ENCODE peak calls at places on chromosomes 2 and 18, in nine cellular contexts. U is lower lobe of right lung, B is H9, Y is adrenal gland, F is vagina, W is mesendoderm, V is left ventricle myocardium inferior, N is psoas muscle, X is PC-9. H is an unnamed sample.

GRCh38 chr2:112795720-112796119 is 11.4 kb upstream of the IL1A start:
- DNase-seq in V (no peak), U (no peak), B (no peak), X (peak; percentile 70), F (no peak), W (peak; percentile 80), N (no peak), Y (no peak), H (no peak)

GRCh38 chr18:3710712-3711269 is 260.8 kb downstream of the TGIF1 start:
- DNase-seq in Y (peak; percentile 85), X (peak; percentile 64), V (peak; percentile 26), U (peak; percentile 72), F (no peak), W (no peak), B (no peak), N (peak; percentile 43), H (no peak)

GRCh38 chr2:141200191-141200590 is 930.6 kb downstream of the LRP1B start:
- DNase-seq in Y (no peak), F (no peak), U (no peak), X (no peak), V (no peak), N (no peak), B (no peak), W (no peak), H (no peak)

GRCh38 chr2:97747716-97748115 is 34.3 kb downstream of the ZAP70 start:
- DNase-seq in N (no peak), V (no peak), B (no peak), Y (no peak), F (no peak), W (no peak), U (no peak), X (no peak), H (no peak)

GRCh38 chr2:71613953-71614925 is 160.9 kb downstream of the DYSF start:
- DNase-seq in U (no peak), F (peak; percentile 60), B (peak; percentile 17), N (peak; percentile 7), V (no peak), Y (peak; percentile 14), W (no peak), X (no peak), H (no peak)

GRCh38 chr2:38187416-38188127 is 111.6 kb upstream of the CYP1B1 start:
- DNase-seq in Y (peak; percentile 63), X (no peak), N (peak; percentile 72), F (peak; percentile 92), V (peak; percentile 68), B (no peak), U (peak; percentile 67), W (no peak), H (no peak)

GRCh38 chr2:162221064-162221463 is 22.2 kb downstream of the FAP start:
- DNase-seq in B (peak; percentile 89), V (peak; percentile 50), W (peak; percentile 86), N (peak; percentile 65), U (peak; percentile 81), X (peak; percentile 41), Y (peak; percentile 78), F (no peak), H (peak; percentile 11)

GRCh38 chr18:8994603-8995002 is 107.9 kb upstream of the NDUFV2 start:
- DNase-seq in X (no peak), U (no peak), F (no peak), B (no peak), Y (no peak), W (no peak), N (no peak), V (no peak), H (no peak)

GRCh38 chr2:71410716-71411115 is 42.6 kb upstream of the DYSF start:
- DNase-seq in N (no peak), V (no peak), F (no peak), U (no peak), Y (no peak), B (no peak), X (no peak), W (no peak), H (no peak)

GRCh38 chr2:109143214-109144187 is 14.5 kb downstream of the SH3RF3 start:
- DNase-seq in Y (no peak), F (no peak), N (no peak), B (no peak), V (no peak), U (no peak), X (no peak), W (no peak), H (no peak)

GRCh38 chr2:178392215-178392614 is 58.8 kb downstream of the PRKRA start:
- DNase-seq in F (no peak), W (no peak), Y (no peak), V (no peak), B (no peak), X (no peak), N (no peak), U (no peak), H (no peak)

GRCh38 chr2:178388287-178388686 is 62.7 kb downstream of the PRKRA start:
- DNase-seq in W (no peak), N (no peak), U (no peak), X (no peak), V (no peak), B (no peak), Y (no peak), F (no peak), H (no peak)

GRCh38 chr2:178394816-178395215 is 56.2 kb downstream of the PRKRA start:
- DNase-seq in X (no peak), V (no peak), U (no peak), B (no peak), W (no peak), Y (no peak), F (no peak), N (no peak), H (no peak)

GRCh38 chr2:178395295-178395694 is 55.7 kb downstream of the PRKRA start:
- DNase-seq in B (no peak), F (no peak), X (no peak), Y (no peak), W (no peak), U (no peak), N (no peak), V (no peak), H (no peak)

DNA sequence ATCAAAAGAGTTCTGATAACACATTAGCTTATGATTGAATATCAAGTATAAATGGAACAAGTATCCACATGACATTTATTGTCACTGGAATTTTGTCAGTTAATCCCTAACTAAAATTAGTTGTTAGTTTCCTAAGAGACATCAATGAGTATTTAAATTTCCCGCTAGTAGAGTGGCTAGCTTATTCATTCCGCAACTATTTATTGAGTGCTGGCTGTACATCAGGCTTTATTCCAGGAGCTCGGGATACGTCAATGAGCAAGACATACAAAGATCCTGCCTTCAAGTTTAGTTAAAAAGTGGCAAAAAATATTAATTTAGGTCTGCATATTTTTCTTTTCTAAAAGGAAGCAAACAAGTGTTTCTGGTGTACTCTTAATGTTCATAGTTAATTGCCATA is 59.3 kb downstream of the PRKRA start:
- DNase-seq in U (no peak), V (no peak), N (no peak), Y (no peak), F (no peak), W (no peak), X (no peak), B (no peak), H (no peak)
- H3K27ac ChIP-seq in U (no peak overlapping the region), V (no peak overlapping the region), N (no peak overlapping the region), Y (no peak overlapping the region), F (no peak overlapping the region), W (no peak overlapping the region), X (no peak overlapping the region), B (no peak overlapping the region), H (no peak overlapping the region)

GRCh38 chr2:10345126-10345525 is 42.4 kb downstream of the HPCAL1 start:
- DNase-seq in W (no peak), U (peak; percentile 6), X (no peak), F (no peak), N (no peak), Y (no peak), V (no peak), B (no peak), H (no peak)
- H3K27ac ChIP-seq in W (no peak overlapping the region), U (no peak overlapping the region), X (peak overlapping the region; percentile 28), F (no peak overlapping the region), N (no peak overlapping the region), Y (peak overlapping the region; percentile 33), V (no peak overlapping the region), B (no peak overlapping the region), H (no peak overlapping the region)

DNA sequence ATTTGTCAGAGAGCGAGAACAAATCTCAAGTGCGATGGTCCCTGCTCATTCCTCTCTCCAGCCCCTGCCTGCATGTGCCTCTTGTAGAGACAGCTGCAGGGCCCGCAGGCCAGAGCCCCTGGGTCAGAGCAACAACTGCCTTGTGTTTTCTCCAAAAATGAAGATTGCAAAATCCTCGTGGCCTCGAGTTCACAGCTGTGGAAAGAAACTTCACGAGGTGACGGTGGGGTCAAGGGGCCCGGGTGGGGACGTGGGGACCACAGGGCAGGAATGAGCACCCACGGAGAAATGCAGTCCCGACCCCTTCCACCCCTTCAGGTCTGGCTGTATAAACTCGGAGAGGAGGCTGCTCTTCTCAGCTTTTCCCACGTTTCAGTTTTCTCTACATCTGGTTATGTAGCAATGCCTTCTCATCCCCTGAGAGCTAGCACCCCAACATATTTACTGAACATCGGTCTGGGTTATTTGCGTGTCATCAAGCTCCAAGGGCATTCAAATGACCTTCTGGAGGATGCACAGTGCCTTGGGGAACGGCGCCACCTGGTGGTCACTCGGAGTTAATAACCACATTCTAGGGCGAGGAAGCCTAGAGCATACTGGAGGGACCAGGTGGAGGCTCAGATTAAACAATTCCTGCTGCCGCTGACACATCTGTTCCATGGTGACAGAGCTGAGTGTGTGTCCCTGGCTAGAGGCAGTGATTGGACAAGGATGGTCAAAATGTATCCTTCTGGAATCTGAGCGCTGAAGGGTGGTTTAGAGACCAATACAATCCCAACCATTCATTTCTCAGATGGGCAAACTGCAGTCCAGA is 91.4 kb upstream of the CYRIA start:
- DNase-seq in Y (peak; percentile 87), V (peak; percentile 85), N (peak; percentile 77), F (no peak), X (peak; percentile 49), B (peak; percentile 82), W (peak; percentile 81), U (peak; percentile 84), H (peak; percentile 82)
- H3K27ac ChIP-seq in Y (no peak overlapping the region), V (peak overlapping the region; percentile 79), N (peak overlapping the region; percentile 0), F (peak overlapping the region; percentile 66), X (no peak overlapping the region), B (no peak overlapping the region), W (no peak overlapping the region), U (peak overlapping the region; percentile 3), H (no peak overlapping the region)

GRCh38 chr18:36518839-36519238 is 221.3 kb downstream of the FHOD3 start:
- DNase-seq in F (peak; percentile 82), N (no peak), U (no peak), W (no peak), Y (no peak), B (no peak), V (no peak), X (peak; percentile 19), H (no peak)
- H3K27ac ChIP-seq in F (no peak overlapping the region), N (no peak overlapping the region), U (no peak overlapping the region), W (no peak overlapping the region), Y (no peak overlapping the region), B (no peak overlapping the region), V (peak overlapping the region; percentile 55), X (no peak overlapping the region), H (no peak overlapping the region)

GRCh38 chr2:101985793-101986164 is 6.0 kb upstream of the IL1R2 start:
- DNase-seq in X (no peak), B (no peak), F (no peak), W (no peak), Y (peak; percentile 9), N (no peak), U (no peak), V (no peak), H (no peak)
- H3K27ac ChIP-seq in X (peak overlapping the region; percentile 93), B (no peak overlapping the region), F (no peak overlapping the region), W (no peak overlapping the region), Y (no peak overlapping the region), N (no peak overlapping the region), U (no peak overlapping the region), V (no peak overlapping the region), H (no peak overlapping the region)

H was measured in substantia nigra.